ENCODE peak calls at places on chromosomes 4 and X, in five cellular contexts. H is OCI-LY7, X is left ventricle myocardium inferior, D is NB4, L is lower lobe of right lung. I is an unnamed sample.

GRCh38 chr4:80195441-80196139 is 1.7 kb upstream of the PRDM8 start:
- DNase-seq in H (no peak), X (no peak), D (no peak), L (no peak), I (no peak)

GRCh38 chr4:189092596-189092995 is 848.1 kb upstream of the FRG1 start:
- DNase-seq in H (peak; percentile 12), X (no peak), D (peak; percentile 35), L (no peak), I (no peak)

GRCh38 chrX:46758956-46759644 is at the start of gene SLC9A7:
- DNase-seq in H (peak; percentile 85), X (peak; percentile 63), D (peak; percentile 84), L (peak; percentile 88), I (peak; percentile 88)

GRCh38 chr4:16199132-16199531 is 27.1 kb downstream of the TAPT1 start:
- DNase-seq in H (peak; percentile 33), X (no peak), D (peak; percentile 46), L (no peak), I (peak; percentile 19)

GRCh38 chrX:14581081-14581480 is 51.7 kb downstream of the GLRA2 start:
- DNase-seq in H (no peak), X (no peak), D (no peak), L (no peak), I (no peak)

GRCh38 chr4:141713771-141714445 is 77.5 kb downstream of the IL15 start:
- DNase-seq in H (no peak), X (no peak), D (no peak), L (no peak), I (no peak)

GRCh38 chr4:143339497-143339896 is 2.8 kb downstream of the GAB1 start:
- DNase-seq in H (no peak), X (no peak), D (no peak), L (no peak), I (no peak)

GRCh38 chr4:123444298-123444731 is 47.7 kb downstream of the SPRY1 start:
- DNase-seq in H (peak; percentile 91), X (peak; percentile 43), D (peak; percentile 98), L (no peak), I (peak; percentile 82)

GRCh38 chrX:133958997-133959688 is 26.3 kb downstream of the GPC3 start:
- DNase-seq in H (no peak), X (no peak), D (no peak), L (no peak), I (no peak)

GRCh38 chr4:40630335-40631021 is 814 bp upstream of the RBM47 start:
- DNase-seq in H (peak; percentile 62), X (peak; percentile 18), D (no peak), L (peak; percentile 90), I (peak; percentile 86)

GRCh38 chr4:23234716-23235115 is 542.0 kb downstream of the GBA3 start:
- DNase-seq in H (no peak), X (no peak), D (no peak), L (no peak), I (no peak)

GRCh38 chr4:16125571-16126445 is 42.0 kb upstream of the PROM1 start:
- DNase-seq in H (no peak), X (no peak), D (no peak), L (no peak), I (no peak)

GRCh38 chr4:75653845-75654503 is 19.2 kb downstream of the G3BP2 start:
- DNase-seq in H (no peak), X (no peak), D (no peak), L (no peak), I (no peak)

GRCh38 chrX:127908369-127908768 is 143.8 kb downstream of the ACTRT1 start:
- DNase-seq in H (no peak), X (no peak), D (no peak), L (no peak), I (no peak)

GRCh38 chr4:85555210-85555609 is 80.3 kb downstream of the ARHGAP24 start:
- DNase-seq in H (no peak), X (no peak), D (no peak), L (no peak), I (peak; percentile 72)

GRCh38 chr4:85725727-85726170 is 250.8 kb downstream of the ARHGAP24 start:
- DNase-seq in H (peak; percentile 85), X (peak; percentile 41), D (peak; percentile 81), L (no peak), I (peak; percentile 75)

GRCh38 chr4:94803181-94803580 is 45.4 kb downstream of the BMPR1B start:
- DNase-seq in H (no peak), X (no peak), D (no peak), L (no peak), I (no peak)

GRCh38 chr4:165207431-165208321 is at the start of gene KLHL2:
- DNase-seq in H (peak; percentile 86), X (peak; percentile 86), D (peak; percentile 86), L (peak; percentile 93), I (peak; percentile 91)

GRCh38 chrX:26670521-26670920 is 454.6 kb downstream of the MAGEB5 start:
- DNase-seq in H (no peak), X (no peak), D (no peak), L (no peak), I (no peak)

GRCh38 chr4:10656988-10657387 is 27.6 kb downstream of the CLNK start:
- DNase-seq in H (no peak), X (no peak), D (no peak), L (no peak), I (no peak)

GRCh38 chr4:88177981-88178632 is 19.7 kb upstream of the ABCG2 start:
- DNase-seq in H (no peak), X (no peak), D (peak; percentile 94), L (peak; percentile 60), I (peak; percentile 21)

DNA sequence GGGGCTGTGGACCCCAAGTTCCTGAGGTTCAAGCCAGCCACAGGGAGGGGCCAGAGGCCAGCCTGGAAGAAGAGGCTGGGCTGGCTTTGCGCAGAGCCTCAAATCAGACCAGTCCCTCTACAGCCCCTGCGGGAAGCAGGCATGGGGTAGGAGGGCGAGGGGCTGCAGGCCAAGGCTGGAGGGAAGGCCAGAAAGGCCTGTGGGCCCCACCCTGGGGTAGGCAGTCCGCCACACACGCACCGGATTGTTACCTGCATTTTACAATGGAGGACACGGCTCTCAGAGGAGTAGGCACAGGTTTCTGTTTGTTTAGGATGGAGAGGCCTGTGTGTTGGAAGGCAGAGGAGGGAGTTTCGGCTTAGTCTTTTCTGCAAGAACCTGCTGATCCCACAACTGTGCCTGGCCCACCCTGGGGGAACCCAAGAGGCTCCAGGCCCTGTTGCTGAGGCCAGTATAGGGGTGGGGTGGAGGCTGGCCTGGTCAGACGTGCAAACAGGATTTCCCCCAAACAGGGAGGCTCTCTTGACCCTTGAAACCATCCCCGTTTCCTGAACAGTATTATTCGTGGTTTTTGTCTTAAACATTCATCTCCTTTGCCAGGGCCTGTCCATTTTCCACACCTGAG is 659 bp upstream of the SLC49A3 start:
- DNase-seq in H (no peak), X (no peak), D (no peak), L (no peak), I (peak; percentile 31)
- H3K4me3 ChIP-seq in H (no peak overlapping the region), X (peak overlapping the region; percentile 74), D (no peak overlapping the region), L (peak overlapping the region; percentile 68), I (no peak overlapping the region)

DNA sequence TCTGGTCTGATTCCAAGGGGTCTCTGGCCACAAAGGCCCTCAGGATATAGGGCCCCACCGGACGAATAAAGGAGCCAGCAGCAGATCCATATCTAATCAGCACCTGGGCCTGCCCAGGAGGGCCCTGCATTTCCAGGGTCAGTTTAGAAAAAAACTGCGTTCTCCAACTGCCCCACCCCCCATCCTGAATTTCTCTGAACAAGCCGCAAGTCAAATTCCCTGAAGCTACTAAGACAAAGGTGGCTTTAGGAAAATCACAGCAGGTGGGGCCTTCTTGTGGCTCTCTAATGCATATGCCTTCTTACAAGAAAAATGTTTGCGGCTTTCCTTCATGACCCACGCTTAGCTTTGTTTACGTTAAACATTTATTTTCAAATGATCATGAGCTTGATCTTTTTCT is 76.6 kb downstream of the MBNL3 start:
- DNase-seq in H (no peak), X (no peak), D (no peak), L (no peak), I (no peak)
- H3K4me3 ChIP-seq in H (no peak overlapping the region), X (no peak overlapping the region), D (no peak overlapping the region), L (no peak overlapping the region), I (no peak overlapping the region)

DNA sequence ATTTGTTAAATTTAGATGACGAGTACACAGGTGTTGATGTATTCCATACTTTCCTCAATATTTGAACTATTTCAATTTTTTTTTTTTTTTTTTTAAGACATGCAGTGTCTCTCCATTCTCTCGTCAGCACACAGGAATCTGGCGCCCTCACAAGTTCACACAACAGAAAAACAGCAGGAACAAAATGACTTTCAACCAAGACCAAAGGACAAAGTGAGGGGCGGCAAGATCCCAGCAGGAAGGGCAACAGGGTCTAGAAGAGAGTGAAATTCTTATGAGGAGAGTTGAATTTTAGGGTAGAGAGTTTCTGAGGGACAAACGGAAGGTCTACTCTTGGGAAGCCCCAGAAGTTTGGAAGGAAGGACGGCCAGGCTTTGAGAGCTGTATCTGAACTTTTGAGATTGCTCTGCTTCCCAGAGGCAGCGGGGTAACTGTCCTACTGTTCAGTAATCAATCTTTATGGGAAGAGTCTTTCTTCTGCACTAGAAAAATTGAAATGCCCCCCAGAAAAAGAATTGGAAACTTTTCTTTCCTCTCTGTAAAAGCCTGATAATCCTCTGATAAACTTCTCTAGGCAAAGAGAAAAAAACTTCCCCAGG is 760.2 kb downstream of the RAB28 start:
- DNase-seq in H (no peak), X (no peak), D (no peak), L (no peak), I (no peak)
- H3K4me3 ChIP-seq in H (no peak overlapping the region), X (peak overlapping the region; percentile 3), D (no peak overlapping the region), L (no peak overlapping the region), I (no peak overlapping the region)

GRCh38 chr4:73347497-73347896 is 56.6 kb upstream of the ALB start:
- DNase-seq in H (no peak), X (no peak), D (no peak), L (no peak), I (no peak)
- H3K4me3 ChIP-seq in H (no peak overlapping the region), X (no peak overlapping the region), D (no peak overlapping the region), L (no peak overlapping the region), I (no peak overlapping the region)

DNA sequence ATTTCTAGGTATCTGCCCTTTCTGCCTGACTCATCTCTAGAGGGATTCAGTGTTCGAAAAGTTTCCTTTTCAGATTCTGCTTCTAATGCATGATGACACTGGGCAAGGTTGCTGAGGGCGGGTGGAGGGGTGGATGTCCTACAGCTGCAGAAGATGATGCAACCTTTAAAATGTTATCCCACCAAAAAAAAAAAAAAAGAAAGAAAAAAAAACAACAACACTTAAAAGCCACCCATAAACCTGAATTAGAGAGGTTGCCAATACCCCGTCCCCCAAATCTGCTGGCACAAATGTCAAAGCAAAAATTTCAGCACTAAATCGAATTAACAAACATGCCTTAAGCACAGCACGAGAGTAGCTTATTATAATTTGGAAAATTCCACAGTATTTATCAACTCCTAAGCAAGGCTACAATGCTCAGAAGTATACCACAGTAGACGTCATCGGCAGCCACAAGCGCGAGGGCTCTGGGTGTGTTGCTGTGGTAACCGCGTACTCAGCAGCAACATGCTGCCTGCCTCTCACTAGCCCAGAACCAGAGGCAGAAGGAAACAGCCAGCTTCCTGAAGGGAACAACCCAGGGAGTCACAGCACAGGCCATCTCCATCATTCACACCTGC is 167.5 kb upstream of the MAP3K15 start:
- DNase-seq in H (no peak), X (peak; percentile 52), D (peak; percentile 23), L (peak; percentile 64), I (peak; percentile 66)
- H3K4me3 ChIP-seq in H (no peak overlapping the region), X (no peak overlapping the region), D (no peak overlapping the region), L (no peak overlapping the region), I (no peak overlapping the region)

DNA sequence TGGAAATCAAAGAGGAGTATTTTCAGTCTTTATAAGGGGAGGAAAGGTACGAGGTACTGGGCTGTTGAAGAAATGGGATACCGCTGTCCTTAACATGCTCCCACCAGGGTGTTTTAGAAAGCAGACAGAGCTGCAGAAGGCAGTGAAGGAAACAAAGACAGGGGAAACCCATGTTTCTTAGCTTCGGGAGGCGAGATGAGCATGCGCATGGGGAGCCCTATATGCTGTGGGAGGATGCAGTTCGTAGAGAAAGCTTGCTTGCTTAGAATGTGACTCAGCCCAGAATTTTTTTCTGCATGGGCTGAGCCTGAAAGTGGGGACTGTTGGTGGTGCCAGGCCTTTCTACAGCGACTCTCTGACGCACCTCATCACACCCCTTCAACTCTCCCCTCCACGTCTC is 28.8 kb upstream of the SCOC start:
- DNase-seq in H (no peak), X (no peak), D (no peak), L (no peak), I (no peak)
- H3K4me3 ChIP-seq in H (no peak overlapping the region), X (no peak overlapping the region), D (no peak overlapping the region), L (no peak overlapping the region), I (no peak overlapping the region)

I was measured in GM12865.